ENCODE peak calls at places on chromosomes 13 and 19, in six cellular contexts. One of them, this sample, is unnamed.

GRCh38 chr19:31349160-31349881 is at the start of gene TSHZ3:
- ATAC-seq in K562: peak
- ATAC-seq in HCT116: no peak
- ATAC-seq in GM12878: no peak
- ATAC-seq in upper lobe of left lung: peak
- ATAC-seq in HepG2: no peak
- ATAC-seq in this sample: peak

GRCh38 chr19:38316477-38317067 is 825 bp upstream of the YIF1B start:
- ATAC-seq in HCT116: no peak
- ATAC-seq in upper lobe of left lung: no peak
- ATAC-seq in HepG2: peak
- ATAC-seq in GM12878: peak
- ATAC-seq in K562: peak
- ATAC-seq in this sample: no peak

GRCh38 chr13:97321616-97322321 is 99.6 kb downstream of the MBNL2 start:
- ATAC-seq in K562: no peak
- ATAC-seq in HepG2: peak
- ATAC-seq in GM12878: no peak
- ATAC-seq in upper lobe of left lung: peak
- ATAC-seq in HCT116: no peak
- ATAC-seq in this sample: no peak

GRCh38 chr13:47508518-47509228 is 492.4 kb downstream of the SUCLA2 start:
- ATAC-seq in HCT116: no peak
- ATAC-seq in HepG2: no peak
- ATAC-seq in GM12878: no peak
- ATAC-seq in K562: no peak
- ATAC-seq in upper lobe of left lung: no peak
- ATAC-seq in this sample: no peak

GRCh38 chr13:79522583-79522982 is 41.6 kb downstream of the NDFIP2 start:
- ATAC-seq in upper lobe of left lung: no peak
- ATAC-seq in K562: no peak
- ATAC-seq in GM12878: peak
- ATAC-seq in HepG2: no peak
- ATAC-seq in HCT116: no peak
- ATAC-seq in this sample: no peak

GRCh38 chr13:76397413-76397812 is 488.8 kb downstream of the KCTD12 start:
- ATAC-seq in upper lobe of left lung: no peak
- ATAC-seq in HCT116: no peak
- ATAC-seq in GM12878: no peak
- ATAC-seq in HepG2: no peak
- ATAC-seq in K562: no peak
- ATAC-seq in this sample: no peak

GRCh38 chr13:30241537-30241936 is 65.8 kb downstream of the KATNAL1 start:
- ATAC-seq in K562: no peak
- ATAC-seq in upper lobe of left lung: peak
- ATAC-seq in GM12878: peak
- ATAC-seq in HCT116: no peak
- ATAC-seq in HepG2: no peak
- ATAC-seq in this sample: no peak

GRCh38 chr19:17340302-17340870 is 3.0 kb downstream of the GTPBP3 start:
- ATAC-seq in upper lobe of left lung: no peak
- ATAC-seq in GM12878: no peak
- ATAC-seq in K562: no peak
- ATAC-seq in HepG2: peak
- ATAC-seq in HCT116: peak
- ATAC-seq in this sample: no peak

GRCh38 chr19:18984251-18984650 is 43.2 kb upstream of the HOMER3 start:
- ATAC-seq in upper lobe of left lung: no peak
- ATAC-seq in HCT116: no peak
- ATAC-seq in K562: no peak
- ATAC-seq in GM12878: no peak
- ATAC-seq in HepG2: no peak
- ATAC-seq in this sample: no peak

GRCh38 chr13:107025991-107026390 is 458.1 kb upstream of the ARGLU1 start:
- ATAC-seq in GM12878: no peak
- ATAC-seq in HepG2: no peak
- ATAC-seq in K562: no peak
- ATAC-seq in upper lobe of left lung: peak
- ATAC-seq in HCT116: no peak
- ATAC-seq in this sample: peak

GRCh38 chr13:37295046-37295445 is 189.6 kb upstream of the CSNK1A1L start:
- ATAC-seq in K562: no peak
- ATAC-seq in HepG2: no peak
- ATAC-seq in HCT116: no peak
- ATAC-seq in GM12878: no peak
- ATAC-seq in upper lobe of left lung: peak
- ATAC-seq in this sample: peak

GRCh38 chr19:54156490-54156889 is 3.0 kb downstream of the LENG1 start:
- ATAC-seq in GM12878: no peak
- ATAC-seq in K562: no peak
- ATAC-seq in upper lobe of left lung: no peak
- ATAC-seq in HepG2: no peak
- ATAC-seq in HCT116: no peak
- ATAC-seq in this sample: no peak
- TF ChIP-seq POLR2A in GM12878: peak
- TF ChIP-seq POLR2A in K562: peak
- TF ChIP-seq POLR2A in upper lobe of left lung: no peak
- TF ChIP-seq POLR2A in HepG2: peak
- TF ChIP-seq POLR2A in HCT116: no peak
- TF ChIP-seq POLR2A in this sample: no peak

GRCh38 chr13:91349992-91350911 is 2.8 kb downstream of the MIR17HG start:
- ATAC-seq in HepG2: no peak
- ATAC-seq in K562: no peak
- ATAC-seq in upper lobe of left lung: no peak
- ATAC-seq in HCT116: no peak
- ATAC-seq in GM12878: no peak
- ATAC-seq in this sample: no peak
- TF ChIP-seq POLR2AphosphoS5 in HepG2: no peak
- TF ChIP-seq POLR2AphosphoS5 in K562: no peak
- TF ChIP-seq POLR2AphosphoS5 in upper lobe of left lung: no peak
- TF ChIP-seq POLR2AphosphoS5 in HCT116: no peak
- TF ChIP-seq POLR2AphosphoS5 in GM12878: peak
- TF ChIP-seq POLR2AphosphoS5 in this sample: no peak

GRCh38 chr19:4541114-4541805 is 1.4 kb upstream of the LRG1 start:
- ATAC-seq in K562: no peak
- ATAC-seq in HCT116: no peak
- ATAC-seq in GM12878: no peak
- ATAC-seq in HepG2: peak
- ATAC-seq in upper lobe of left lung: peak
- ATAC-seq in this sample: no peak

GRCh38 chr19:4537953-4538600 is 1.8 kb downstream of the LRG1 start:
- ATAC-seq in GM12878: no peak
- ATAC-seq in K562: peak
- ATAC-seq in HepG2: no peak
- ATAC-seq in upper lobe of left lung: no peak
- ATAC-seq in HCT116: no peak
- ATAC-seq in this sample: no peak

GRCh38 chr19:4539169-4539696 is 603 bp downstream of the LRG1 start:
- ATAC-seq in HCT116: no peak
- ATAC-seq in GM12878: no peak
- ATAC-seq in upper lobe of left lung: no peak
- ATAC-seq in K562: no peak
- ATAC-seq in HepG2: no peak
- ATAC-seq in this sample: no peak

GRCh38 chr19:4538601-4538954 is 1.3 kb downstream of the LRG1 start:
- ATAC-seq in HCT116: no peak
- ATAC-seq in K562: no peak
- ATAC-seq in HepG2: no peak
- ATAC-seq in upper lobe of left lung: no peak
- ATAC-seq in GM12878: no peak
- ATAC-seq in this sample: no peak

DNA sequence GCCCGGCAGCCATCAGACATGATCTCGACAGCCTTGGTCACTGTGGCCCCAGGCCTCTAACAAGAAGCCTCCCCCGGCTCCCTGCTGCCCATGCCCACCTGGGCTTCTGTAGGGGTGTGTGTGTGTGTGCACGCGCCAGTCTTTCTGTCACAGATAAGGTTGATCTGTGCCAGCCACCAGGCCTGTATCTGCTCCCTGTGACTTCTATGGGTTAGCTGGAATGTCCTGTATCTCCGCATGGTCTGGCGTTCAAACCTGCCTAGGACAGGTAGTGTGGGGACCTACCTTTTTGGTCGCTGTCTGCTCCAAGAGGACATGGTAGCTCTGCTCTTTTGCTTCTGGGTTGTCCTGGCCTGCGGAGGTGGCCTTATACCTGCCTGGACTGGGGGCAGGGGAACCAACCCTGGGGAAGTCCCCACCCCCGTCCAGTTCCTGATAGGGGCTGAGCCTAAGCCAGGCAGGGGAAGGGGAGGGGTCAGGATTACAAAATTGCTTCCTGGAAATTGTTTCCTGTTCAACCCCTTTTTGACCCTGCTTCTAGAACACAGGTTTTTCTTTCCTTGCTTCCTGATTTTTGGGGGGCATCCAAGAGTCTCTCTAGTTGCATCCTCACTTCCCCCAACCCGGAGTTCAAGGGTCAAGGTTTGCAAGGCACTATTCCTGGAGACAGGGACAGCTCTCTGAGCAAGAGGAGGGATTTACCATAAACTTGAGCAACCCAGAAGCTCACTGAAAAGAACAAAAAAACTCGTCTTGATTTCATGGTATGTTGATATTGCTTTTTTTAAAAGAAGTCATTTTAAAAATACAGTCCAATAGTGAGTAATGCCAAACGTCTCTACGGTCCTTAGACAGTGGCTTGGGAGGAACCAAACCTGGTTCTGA is at the start of gene LRG1:
- ATAC-seq in upper lobe of left lung: peak
- ATAC-seq in HepG2: peak
- ATAC-seq in K562: peak
- ATAC-seq in HCT116: no peak
- ATAC-seq in GM12878: peak
- ATAC-seq in this sample: peak
- TF ChIP-seq POLR2A in upper lobe of left lung: peak
- TF ChIP-seq POLR2A in HepG2: peak
- TF ChIP-seq POLR2A in K562: peak
- TF ChIP-seq POLR2A in HCT116: no peak
- TF ChIP-seq POLR2A in GM12878: peak
- TF ChIP-seq POLR2A in this sample: no peak

GRCh38 chr19:43755256-43755801 is 567 bp upstream of the SMG9 start:
- ATAC-seq in upper lobe of left lung: peak
- ATAC-seq in HepG2: peak
- ATAC-seq in K562: peak
- ATAC-seq in GM12878: peak
- ATAC-seq in HCT116: peak
- ATAC-seq in this sample: peak
- TF ChIP-seq POLR2AphosphoS5 in upper lobe of left lung: no peak
- TF ChIP-seq POLR2AphosphoS5 in HepG2: no peak
- TF ChIP-seq POLR2AphosphoS5 in K562: no peak
- TF ChIP-seq POLR2AphosphoS5 in GM12878: peak
- TF ChIP-seq POLR2AphosphoS5 in HCT116: peak
- TF ChIP-seq POLR2AphosphoS5 in this sample: no peak

GRCh38 chr19:6055013-6055795 is 55.1 kb downstream of the RFX2 start:
- ATAC-seq in HCT116: no peak
- ATAC-seq in upper lobe of left lung: no peak
- ATAC-seq in K562: no peak
- ATAC-seq in HepG2: no peak
- ATAC-seq in GM12878: no peak
- ATAC-seq in this sample: no peak

GRCh38 chr19:6056282-6056741 is 54.0 kb downstream of the RFX2 start:
- ATAC-seq in GM12878: no peak
- ATAC-seq in HepG2: peak
- ATAC-seq in K562: no peak
- ATAC-seq in HCT116: no peak
- ATAC-seq in upper lobe of left lung: no peak
- ATAC-seq in this sample: no peak

GRCh38 chr19:6057651-6058365 is 52.5 kb downstream of the RFX2 start:
- ATAC-seq in upper lobe of left lung: no peak
- ATAC-seq in K562: no peak
- ATAC-seq in HepG2: no peak
- ATAC-seq in GM12878: no peak
- ATAC-seq in HCT116: no peak
- ATAC-seq in this sample: no peak

GRCh38 chr19:6058411-6059201 is 51.7 kb downstream of the RFX2 start:
- ATAC-seq in upper lobe of left lung: no peak
- ATAC-seq in HepG2: no peak
- ATAC-seq in K562: no peak
- ATAC-seq in GM12878: no peak
- ATAC-seq in HCT116: no peak
- ATAC-seq in this sample: no peak

DNA sequence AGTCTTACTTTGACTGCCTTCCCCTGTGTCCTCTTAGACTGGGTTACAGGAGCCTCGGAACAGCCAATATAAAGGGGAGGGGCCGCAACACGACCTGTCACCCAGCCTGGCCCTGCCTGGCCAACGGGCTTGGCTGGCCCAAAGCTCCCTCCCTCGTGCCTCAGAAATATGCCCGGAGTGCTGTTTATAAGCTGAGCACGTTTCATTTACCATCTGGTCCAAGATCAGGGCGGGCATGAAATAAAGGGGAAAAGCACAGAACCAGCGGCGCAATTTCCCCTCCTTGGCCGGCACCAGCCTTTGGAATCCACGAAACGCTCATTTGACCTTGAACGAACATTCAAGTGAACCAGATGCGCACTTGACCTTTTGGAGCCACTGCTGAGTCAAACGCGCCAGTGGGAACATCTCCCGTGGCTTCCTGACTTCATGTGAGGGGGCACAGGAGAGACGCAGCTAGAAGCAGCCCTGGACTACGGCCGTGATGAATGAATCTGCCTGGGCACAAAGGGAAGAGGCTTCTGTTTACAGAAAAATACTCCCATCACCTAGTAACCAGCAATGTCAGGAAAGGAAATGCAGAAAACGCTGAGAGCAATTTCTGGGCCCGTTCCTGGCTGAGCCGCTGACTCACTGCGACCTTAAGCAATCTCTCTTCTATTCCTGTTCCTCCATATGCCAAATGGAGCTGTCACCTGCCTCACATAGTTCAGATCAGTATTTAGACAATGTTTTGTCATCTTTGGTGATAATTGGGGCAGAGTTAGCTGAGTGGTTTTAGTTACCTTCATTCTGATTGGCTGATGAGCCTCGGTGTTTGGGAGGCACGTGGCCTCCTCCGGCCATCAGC is 53.3 kb downstream of the RFX2 start:
- ATAC-seq in HCT116: no peak
- ATAC-seq in K562: no peak
- ATAC-seq in upper lobe of left lung: peak
- ATAC-seq in GM12878: no peak
- ATAC-seq in HepG2: peak
- ATAC-seq in this sample: peak
- TF ChIP-seq POLR2A in HCT116: no peak
- TF ChIP-seq POLR2A in K562: no peak
- TF ChIP-seq POLR2A in upper lobe of left lung: peak
- TF ChIP-seq POLR2A in GM12878: no peak
- TF ChIP-seq POLR2A in HepG2: no peak
- TF ChIP-seq POLR2A in this sample: no peak

GRCh38 chr19:3028305-3029069 is 593 bp downstream of the TLE2 start:
- ATAC-seq in K562: peak
- ATAC-seq in HCT116: peak
- ATAC-seq in HepG2: no peak
- ATAC-seq in upper lobe of left lung: peak
- ATAC-seq in GM12878: no peak
- ATAC-seq in this sample: peak
- TF ChIP-seq POLR2AphosphoS5 in K562: no peak
- TF ChIP-seq POLR2AphosphoS5 in HCT116: no peak
- TF ChIP-seq POLR2AphosphoS5 in HepG2: no peak
- TF ChIP-seq POLR2AphosphoS5 in upper lobe of left lung: no peak
- TF ChIP-seq POLR2AphosphoS5 in GM12878: no peak
- TF ChIP-seq POLR2AphosphoS5 in this sample: no peak

This sample was measured in gastroesophageal sphincter.